ENCODE peak calls at places on chromosomes 6 and 20, in five cellular contexts. One of them, this sample, is unnamed.

GRCh38 chr20:3658708-3659491 is 4.3 kb downstream of the GFRA4 start:
- DNase-seq in stimulated activated CD8-positive, alpha-beta memory T cell treated with anti-CD3 and anti-CD28 coated beads, Interleukin-7, amount 100 ng/mL, for 24 hours: no peak
- DNase-seq in occipital lobe: no peak
- DNase-seq in lower lobe of right lung: no peak
- DNase-seq in fibroblast of the conjunctiva: no peak
- DNase-seq in this sample: no peak

GRCh38 chr20:4165984-4166725 is 150.8 kb upstream of the RNF24 start:
- DNase-seq in stimulated activated CD8-positive, alpha-beta memory T cell treated with anti-CD3 and anti-CD28 coated beads, Interleukin-7, amount 100 ng/mL, for 24 hours: no peak
- DNase-seq in occipital lobe: no peak
- DNase-seq in lower lobe of right lung: no peak
- DNase-seq in fibroblast of the conjunctiva: no peak
- DNase-seq in this sample: no peak

GRCh38 chr20:38674178-38675133 is 49.8 kb upstream of the SLC32A1 start:
- DNase-seq in stimulated activated CD8-positive, alpha-beta memory T cell treated with anti-CD3 and anti-CD28 coated beads, Interleukin-7, amount 100 ng/mL, for 24 hours: peak; percentile 41
- DNase-seq in occipital lobe: peak; percentile 75
- DNase-seq in lower lobe of right lung: no peak
- DNase-seq in fibroblast of the conjunctiva: peak; percentile 37
- DNase-seq in this sample: no peak

GRCh38 chr20:35133735-35134134 is 13.4 kb downstream of the EDEM2 start:
- DNase-seq in stimulated activated CD8-positive, alpha-beta memory T cell treated with anti-CD3 and anti-CD28 coated beads, Interleukin-7, amount 100 ng/mL, for 24 hours: no peak
- DNase-seq in occipital lobe: no peak
- DNase-seq in lower lobe of right lung: no peak
- DNase-seq in fibroblast of the conjunctiva: no peak
- DNase-seq in this sample: no peak

GRCh38 chr6:32840604-32841246 is 2.2 kb upstream of the TAP2 start:
- DNase-seq in stimulated activated CD8-positive, alpha-beta memory T cell treated with anti-CD3 and anti-CD28 coated beads, Interleukin-7, amount 100 ng/mL, for 24 hours: no peak
- DNase-seq in occipital lobe: no peak
- DNase-seq in lower lobe of right lung: no peak
- DNase-seq in fibroblast of the conjunctiva: no peak
- DNase-seq in this sample: no peak

GRCh38 chr6:105021399-105021798 is 64.5 kb downstream of the LIN28B start:
- DNase-seq in stimulated activated CD8-positive, alpha-beta memory T cell treated with anti-CD3 and anti-CD28 coated beads, Interleukin-7, amount 100 ng/mL, for 24 hours: no peak
- DNase-seq in occipital lobe: no peak
- DNase-seq in lower lobe of right lung: no peak
- DNase-seq in fibroblast of the conjunctiva: no peak
- DNase-seq in this sample: no peak

GRCh38 chr6:44733868-44734267 is 346.4 kb downstream of the CDC5L start:
- DNase-seq in stimulated activated CD8-positive, alpha-beta memory T cell treated with anti-CD3 and anti-CD28 coated beads, Interleukin-7, amount 100 ng/mL, for 24 hours: no peak
- DNase-seq in occipital lobe: no peak
- DNase-seq in lower lobe of right lung: no peak
- DNase-seq in fibroblast of the conjunctiva: no peak
- DNase-seq in this sample: no peak

GRCh38 chr6:148343028-148343374 is 363 bp downstream of the SASH1 start:
- DNase-seq in stimulated activated CD8-positive, alpha-beta memory T cell treated with anti-CD3 and anti-CD28 coated beads, Interleukin-7, amount 100 ng/mL, for 24 hours: no peak
- DNase-seq in occipital lobe: no peak
- DNase-seq in lower lobe of right lung: no peak
- DNase-seq in fibroblast of the conjunctiva: no peak
- DNase-seq in this sample: no peak

This sample was measured in NCI-H2107.